ENCODE peak calls at places on chromosomes 12 and 14, in four cellular contexts. One of them, this sample, is unnamed.

GRCh38 chr14:44887596-44887955 is 74.2 kb downstream of the KLHL28 start:
- DNase-seq in adrenal gland: no peak
- DNase-seq in NCI-H2107: no peak
- DNase-seq in activated CD4-positive, alpha-beta T cell treated with anti-CD3 and anti-CD28 coated beads for 36 hours: no peak
- DNase-seq in this sample: no peak

GRCh38 chr12:68381476-68381875 is 49.3 kb upstream of the MDM1 start:
- DNase-seq in adrenal gland: no peak
- DNase-seq in NCI-H2107: no peak
- DNase-seq in activated CD4-positive, alpha-beta T cell treated with anti-CD3 and anti-CD28 coated beads for 36 hours: no peak
- DNase-seq in this sample: no peak

GRCh38 chr12:39852346-39852745 is 232.7 kb upstream of the ABCD2 start:
- DNase-seq in adrenal gland: no peak
- DNase-seq in activated CD4-positive, alpha-beta T cell treated with anti-CD3 and anti-CD28 coated beads for 36 hours: no peak
- DNase-seq in NCI-H2107: no peak
- DNase-seq in this sample: no peak

GRCh38 chr14:89707086-89707485 is 247.4 kb downstream of the EFCAB11 start:
- DNase-seq in activated CD4-positive, alpha-beta T cell treated with anti-CD3 and anti-CD28 coated beads for 36 hours: peak
- DNase-seq in NCI-H2107: no peak
- DNase-seq in adrenal gland: no peak
- DNase-seq in this sample: no peak

GRCh38 chr14:24095196-24096068 is 1.3 kb downstream of the PCK2 start:
- DNase-seq in NCI-H2107: no peak
- DNase-seq in activated CD4-positive, alpha-beta T cell treated with anti-CD3 and anti-CD28 coated beads for 36 hours: peak
- DNase-seq in adrenal gland: peak
- DNase-seq in this sample: no peak

GRCh38 chr12:114414031-114414865 is 8.3 kb upstream of the TBX5 start:
- DNase-seq in activated CD4-positive, alpha-beta T cell treated with anti-CD3 and anti-CD28 coated beads for 36 hours: no peak
- DNase-seq in NCI-H2107: no peak
- DNase-seq in adrenal gland: no peak
- DNase-seq in this sample: no peak

GRCh38 chr12:19507823-19508222 is 68.5 kb downstream of the AEBP2 start:
- DNase-seq in adrenal gland: no peak
- DNase-seq in activated CD4-positive, alpha-beta T cell treated with anti-CD3 and anti-CD28 coated beads for 36 hours: no peak
- DNase-seq in NCI-H2107: no peak
- DNase-seq in this sample: no peak

GRCh38 chr12:67789266-67789665 is 140.7 kb downstream of the DYRK2 start:
- DNase-seq in activated CD4-positive, alpha-beta T cell treated with anti-CD3 and anti-CD28 coated beads for 36 hours: no peak
- DNase-seq in NCI-H2107: no peak
- DNase-seq in adrenal gland: no peak
- DNase-seq in this sample: no peak

GRCh38 chr14:72864712-72865365 is 29.1 kb downstream of the DPF3 start:
- DNase-seq in activated CD4-positive, alpha-beta T cell treated with anti-CD3 and anti-CD28 coated beads for 36 hours: no peak
- DNase-seq in adrenal gland: peak
- DNase-seq in NCI-H2107: no peak
- DNase-seq in this sample: no peak

GRCh38 chr12:69633061-69633460 is 22.4 kb upstream of the LRRC10 start:
- DNase-seq in activated CD4-positive, alpha-beta T cell treated with anti-CD3 and anti-CD28 coated beads for 36 hours: no peak
- DNase-seq in NCI-H2107: no peak
- DNase-seq in adrenal gland: no peak
- DNase-seq in this sample: no peak

GRCh38 chr14:68318788-68319187 is 474.1 kb downstream of the ZFP36L1 start:
- DNase-seq in NCI-H2107: no peak
- DNase-seq in activated CD4-positive, alpha-beta T cell treated with anti-CD3 and anti-CD28 coated beads for 36 hours: no peak
- DNase-seq in adrenal gland: no peak
- DNase-seq in this sample: no peak

GRCh38 chr14:96410119-96410518 is 18.2 kb downstream of the AK7 start:
- DNase-seq in activated CD4-positive, alpha-beta T cell treated with anti-CD3 and anti-CD28 coated beads for 36 hours: no peak
- DNase-seq in NCI-H2107: no peak
- DNase-seq in adrenal gland: no peak
- DNase-seq in this sample: no peak

GRCh38 chr14:89013098-89013504 is 188.7 kb downstream of the TTC8 start:
- DNase-seq in NCI-H2107: peak
- DNase-seq in adrenal gland: no peak
- DNase-seq in activated CD4-positive, alpha-beta T cell treated with anti-CD3 and anti-CD28 coated beads for 36 hours: peak
- DNase-seq in this sample: no peak

GRCh38 chr12:51846911-51847829 is 1.3 kb downstream of the FIGNL2 start:
- DNase-seq in adrenal gland: peak
- DNase-seq in activated CD4-positive, alpha-beta T cell treated with anti-CD3 and anti-CD28 coated beads for 36 hours: peak
- DNase-seq in NCI-H2107: no peak
- DNase-seq in this sample: no peak

GRCh38 chr12:67690656-67691055 is 42.1 kb downstream of the DYRK2 start:
- DNase-seq in activated CD4-positive, alpha-beta T cell treated with anti-CD3 and anti-CD28 coated beads for 36 hours: no peak
- DNase-seq in NCI-H2107: no peak
- DNase-seq in adrenal gland: no peak
- DNase-seq in this sample: no peak

GRCh38 chr12:55698241-55698955 is 9.3 kb downstream of the ITGA7 start:
- DNase-seq in NCI-H2107: no peak
- DNase-seq in adrenal gland: no peak
- DNase-seq in activated CD4-positive, alpha-beta T cell treated with anti-CD3 and anti-CD28 coated beads for 36 hours: no peak
- DNase-seq in this sample: no peak